ENCODE peak calls at places on chromosome 15, in ten cellular contexts. R, T, P, E, A, D, K, G, L and V are unnamed samples.

GRCh38 chr15:62782100-62782791 is 260.3 kb upstream of the TPM1 start:
- DNase-seq in D (peak), L (no peak), P (peak), R (peak), E (peak), A (peak), K (no peak), T (peak), G (peak), V (no peak)

GRCh38 chr15:42605281-42605744 is 29.9 kb downstream of the STARD9 start:
- DNase-seq in E (no peak), R (no peak), D (no peak), A (peak), K (peak), P (no peak), G (peak), T (no peak), L (no peak), V (no peak)

GRCh38 chr15:40098489-40099261 is 10.0 kb downstream of the BMF start:
- DNase-seq in A (peak), P (peak), L (peak), D (peak), E (peak), G (peak), T (no peak), K (peak), R (peak), V (peak)

GRCh38 chr15:62059818-62060115 is 480 bp downstream of the VPS13C start:
- DNase-seq in L (peak), T (peak), D (peak), A (peak), K (peak), G (peak), E (peak), R (peak), P (peak), V (peak)

GRCh38 chr15:88844749-88845386 is 41.6 kb downstream of the ACAN start:
- DNase-seq in T (no peak), L (no peak), A (no peak), K (no peak), G (no peak), P (no peak), E (no peak), R (no peak), D (no peak), V (no peak)

GRCh38 chr15:77064118-77064517 is 6.8 kb downstream of the TSPAN3 start:
- DNase-seq in T (no peak), G (no peak), A (no peak), E (no peak), D (no peak), K (no peak), P (no peak), L (no peak), R (no peak), V (no peak)

GRCh38 chr15:74312445-74313007 is 54.9 kb downstream of the CYP11A1 start:
- DNase-seq in T (no peak), A (no peak), P (no peak), L (no peak), E (peak), K (no peak), R (no peak), G (no peak), D (no peak), V (no peak)

GRCh38 chr15:93866996-93867395 is 364.4 kb upstream of the MCTP2 start:
- DNase-seq in K (no peak), D (no peak), P (no peak), A (no peak), E (no peak), L (no peak), T (no peak), R (no peak), G (no peak), V (no peak)

GRCh38 chr15:91790826-91791225 is 62.7 kb upstream of the SLCO3A1 start:
- DNase-seq in L (no peak), P (no peak), K (no peak), G (no peak), D (no peak), T (no peak), E (no peak), R (peak), A (no peak), V (no peak)

GRCh38 chr15:88467935-88468528 is 524 bp downstream of the MRPS11 start:
- DNase-seq in P (no peak), K (no peak), E (no peak), A (no peak), R (no peak), D (no peak), G (peak), L (no peak), T (no peak), V (no peak)

GRCh38 chr15:86135030-86135429 is 55.4 kb downstream of the AGBL1 start:
- DNase-seq in G (peak), T (no peak), L (no peak), E (no peak), R (no peak), A (no peak), P (no peak), K (no peak), D (no peak), V (no peak)

GRCh38 chr15:42595641-42596240 is 20.3 kb downstream of the STARD9 start:
- DNase-seq in K (no peak), E (no peak), G (no peak), A (no peak), D (no peak), L (no peak), T (no peak), R (no peak), P (no peak), V (no peak)

GRCh38 chr15:101024111-101024695 is 105.0 kb downstream of the LRRK1 start:
- DNase-seq in A (no peak), P (peak), T (no peak), E (no peak), R (no peak), G (no peak), L (no peak), K (no peak), D (peak), V (no peak)

GRCh38 chr15:69303337-69304175 is 4.8 kb downstream of the PAQR5 start:
- DNase-seq in P (peak), G (no peak), A (no peak), E (no peak), D (no peak), R (peak), K (no peak), L (no peak), T (no peak), V (no peak)

GRCh38 chr15:58115692-58116091 is 22.5 kb upstream of the AQP9 start:
- DNase-seq in A (no peak), P (no peak), T (peak), L (no peak), K (no peak), G (no peak), D (no peak), E (no peak), R (peak), V (no peak)

GRCh38 chr15:96585634-96586386 is 255.3 kb downstream of the NR2F2 start:
- DNase-seq in D (no peak), R (peak), L (no peak), P (peak), T (no peak), G (no peak), K (no peak), A (no peak), E (no peak), V (no peak)

GRCh38 chr15:69893863-69894262 is 203.9 kb downstream of the TLE3 start:
- DNase-seq in P (peak), A (no peak), D (peak), T (peak), E (no peak), R (peak), K (no peak), L (no peak), G (no peak), V (no peak)